ENCODE peak calls at places on chromosomes 11 and 22, in four cellular contexts. T, R, F and A are unnamed samples.

GRCh38 chr11:130553306-130553705 is 104.9 kb downstream of the ADAMTS15 start:
- DNase-seq in T (no peak), R (no peak), F (no peak), A (no peak)

GRCh38 chr11:74860743-74861142 is 88.1 kb downstream of the XRRA1 start:
- DNase-seq in T (no peak), R (no peak), F (no peak), A (no peak)

GRCh38 chr11:86738615-86739014 is 61.7 kb upstream of the PRSS23 start:
- DNase-seq in T (no peak), R (no peak), F (peak; percentile 38), A (no peak)

GRCh38 chr11:117076941-117077659 is 21.1 kb downstream of the SIK3 start:
- DNase-seq in T (peak; percentile 96), R (no peak), F (no peak), A (no peak)

GRCh38 chr11:16936643-16937042 is 77.6 kb downstream of the PLEKHA7 start:
- DNase-seq in T (no peak), R (no peak), F (no peak), A (no peak)

GRCh38 chr11:19561011-19561410 is 151.6 kb upstream of the NAV2 start:
- DNase-seq in T (no peak), R (no peak), F (no peak), A (no peak)

GRCh38 chr11:11531127-11531526 is 90.7 kb downstream of the GALNT18 start:
- DNase-seq in T (no peak), R (no peak), F (no peak), A (no peak)

GRCh38 chr11:69840371-69841169 is 21.4 kb upstream of the FGF3 start:
- DNase-seq in T (no peak), R (no peak), F (no peak), A (no peak)

GRCh38 chr11:15075162-15075526 is 1.8 kb downstream of the CALCB start:
- DNase-seq in T (no peak), R (no peak), F (no peak), A (no peak)

GRCh38 chr11:15072551-15073143 is 746 bp upstream of the CALCB start:
- DNase-seq in T (no peak), R (no peak), F (no peak), A (no peak)

GRCh38 chr11:15071556-15072255 is 1.7 kb upstream of the CALCB start:
- DNase-seq in T (no peak), R (no peak), F (no peak), A (no peak)

GRCh38 chr11:15074206-15075161 is 1.1 kb downstream of the CALCB start:
- DNase-seq in T (peak; percentile 62), R (peak; percentile 73), F (peak; percentile 77), A (peak; percentile 56)

GRCh38 chr11:15073361-15074205 is at the start of gene CALCB:
- DNase-seq in T (no peak), R (no peak), F (no peak), A (no peak)
- TF ChIP-seq TAF1 in T (no peak), R (peak; percentile 43), F (no peak), A (no peak)

GRCh38 chr22:36316419-36316818 is 63.5 kb downstream of the APOL1 start:
- DNase-seq in T (no peak), R (no peak), F (no peak), A (no peak)

GRCh38 chr22:36319595-36320497 is 66.9 kb downstream of the APOL1 start:
- DNase-seq in T (no peak), R (no peak), F (no peak), A (no peak)

GRCh38 chr22:36315325-36315724 is 62.4 kb downstream of the APOL1 start:
- DNase-seq in T (no peak), R (no peak), F (no peak), A (no peak)

GRCh38 chr22:36318442-36318841 is 65.5 kb downstream of the APOL1 start:
- DNase-seq in T (no peak), R (no peak), F (no peak), A (no peak)

DNA sequence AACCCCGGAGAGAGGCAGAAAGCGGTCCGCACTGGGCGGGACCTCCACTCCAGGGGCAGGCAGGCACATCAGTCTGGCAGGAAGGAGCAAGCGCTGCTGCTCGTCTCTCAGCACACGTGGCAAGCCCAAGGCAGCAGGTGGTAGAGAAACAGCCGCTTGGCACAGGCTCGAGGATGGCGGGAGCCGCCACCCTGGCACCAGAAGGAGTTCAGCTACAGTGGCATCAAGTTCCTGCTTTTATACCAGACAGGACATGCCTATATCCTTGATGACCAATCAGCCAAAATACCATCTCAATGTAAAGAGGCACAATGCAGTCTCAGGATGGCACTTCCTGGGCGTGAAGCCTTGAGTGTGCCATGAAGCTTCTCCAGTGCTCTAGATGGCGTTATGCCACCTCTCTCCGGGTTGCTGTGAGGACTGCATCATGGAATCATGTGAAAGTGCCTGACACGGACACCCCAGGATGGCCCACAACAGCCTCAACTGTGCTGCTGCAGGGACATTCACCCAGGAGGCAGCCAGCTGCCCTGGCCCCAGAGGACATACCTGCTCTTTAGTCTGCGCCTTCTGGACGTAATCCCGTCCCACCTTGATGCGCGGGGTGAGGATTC is 64.8 kb downstream of the APOL1 start:
- DNase-seq in T (no peak), R (no peak), F (no peak), A (no peak)
- TF ChIP-seq POLR2A in T (no peak), R (no peak), F (no peak), A (no peak)

DNA sequence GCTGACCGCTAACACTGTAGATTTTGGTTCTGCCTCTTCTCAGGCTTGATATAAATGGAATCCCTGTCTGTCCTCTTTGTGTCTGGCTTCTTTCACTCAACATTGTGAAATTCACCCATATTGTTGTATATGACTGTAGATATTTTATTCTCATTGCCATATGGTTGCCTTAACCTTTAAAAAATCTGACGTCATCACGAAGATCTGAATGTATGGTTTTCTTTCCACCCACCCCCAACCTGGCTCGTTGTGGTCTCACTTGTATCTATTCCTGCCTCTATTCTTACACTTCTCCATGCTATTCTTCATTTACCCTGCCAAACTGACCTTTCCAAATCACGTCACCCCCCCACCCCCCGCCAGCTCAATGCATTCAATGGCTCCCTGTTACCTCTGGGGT is 21.9 kb upstream of the C22orf42 start:
- DNase-seq in T (no peak), R (no peak), F (no peak), A (no peak)
- TF ChIP-seq TAF1 in T (no peak), R (no peak), F (no peak), A (no peak)

GRCh38 chr11:119474682-119475596 is 52.0 kb upstream of the THY1 start:
- DNase-seq in T (peak; percentile 56), R (no peak), F (peak; percentile 80), A (no peak)
- TF ChIP-seq POLR2A in T (no peak), R (no peak), F (no peak), A (no peak)

DNA sequence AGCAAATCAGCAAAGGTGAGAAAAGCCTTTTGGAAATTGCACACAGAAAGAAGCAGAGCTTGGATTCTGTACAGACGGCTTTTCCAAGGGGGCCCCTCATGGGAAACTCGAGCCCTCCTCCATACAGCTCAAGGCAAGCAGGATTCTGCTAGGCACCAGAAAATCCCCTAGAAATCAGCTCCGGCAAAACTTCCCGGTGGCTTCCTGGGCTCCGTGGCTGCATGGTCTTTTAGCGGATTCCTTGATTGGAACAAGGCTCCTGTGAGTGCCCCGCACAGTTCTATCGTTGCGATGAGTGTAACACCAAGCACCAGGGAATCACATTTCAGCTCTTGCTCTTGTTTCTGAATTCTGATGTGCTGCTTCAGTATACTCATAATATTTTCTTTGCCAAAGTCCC is 494.3 kb downstream of the DLG2 start:
- DNase-seq in T (no peak), R (no peak), F (no peak), A (no peak)
- TF ChIP-seq TAF1 in T (no peak), R (no peak), F (no peak), A (no peak)

DNA sequence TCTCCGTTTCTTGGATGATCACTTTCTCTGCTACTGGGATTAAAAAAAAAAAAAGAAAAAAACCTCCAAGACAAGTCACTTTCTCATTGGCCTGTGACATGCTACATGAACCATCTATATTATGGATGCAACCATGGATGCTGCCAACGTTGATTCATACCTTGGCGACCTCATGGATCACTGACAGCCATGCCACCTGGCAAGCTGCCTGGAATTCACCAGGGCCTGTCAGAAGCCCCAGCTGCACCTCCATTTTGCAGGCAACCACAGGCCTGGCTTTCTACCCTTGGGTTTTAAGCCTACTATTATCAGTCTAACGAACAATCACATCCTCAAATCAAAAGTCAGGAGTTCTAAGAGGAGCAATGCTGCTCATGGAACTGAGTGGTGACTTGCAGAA is 47.9 kb upstream of the CADM1 start:
- DNase-seq in T (no peak), R (no peak), F (no peak), A (no peak)
- TF ChIP-seq POLR2A in T (no peak), R (no peak), F (no peak), A (no peak)

GRCh38 chr11:2512431-2513407 is 67.9 kb downstream of the KCNQ1 start:
- DNase-seq in T (no peak), R (no peak), F (no peak), A (peak; percentile 21)

GRCh38 chr11:2509481-2510001 is 64.7 kb downstream of the KCNQ1 start:
- DNase-seq in T (no peak), R (no peak), F (no peak), A (no peak)

GRCh38 chr11:2510626-2511402 is 66.0 kb downstream of the KCNQ1 start:
- DNase-seq in T (no peak), R (no peak), F (no peak), A (peak; percentile 16)

GRCh38 chr11:2513441-2513840 is 68.6 kb downstream of the KCNQ1 start:
- DNase-seq in T (no peak), R (no peak), F (no peak), A (peak; percentile 4)

DNA sequence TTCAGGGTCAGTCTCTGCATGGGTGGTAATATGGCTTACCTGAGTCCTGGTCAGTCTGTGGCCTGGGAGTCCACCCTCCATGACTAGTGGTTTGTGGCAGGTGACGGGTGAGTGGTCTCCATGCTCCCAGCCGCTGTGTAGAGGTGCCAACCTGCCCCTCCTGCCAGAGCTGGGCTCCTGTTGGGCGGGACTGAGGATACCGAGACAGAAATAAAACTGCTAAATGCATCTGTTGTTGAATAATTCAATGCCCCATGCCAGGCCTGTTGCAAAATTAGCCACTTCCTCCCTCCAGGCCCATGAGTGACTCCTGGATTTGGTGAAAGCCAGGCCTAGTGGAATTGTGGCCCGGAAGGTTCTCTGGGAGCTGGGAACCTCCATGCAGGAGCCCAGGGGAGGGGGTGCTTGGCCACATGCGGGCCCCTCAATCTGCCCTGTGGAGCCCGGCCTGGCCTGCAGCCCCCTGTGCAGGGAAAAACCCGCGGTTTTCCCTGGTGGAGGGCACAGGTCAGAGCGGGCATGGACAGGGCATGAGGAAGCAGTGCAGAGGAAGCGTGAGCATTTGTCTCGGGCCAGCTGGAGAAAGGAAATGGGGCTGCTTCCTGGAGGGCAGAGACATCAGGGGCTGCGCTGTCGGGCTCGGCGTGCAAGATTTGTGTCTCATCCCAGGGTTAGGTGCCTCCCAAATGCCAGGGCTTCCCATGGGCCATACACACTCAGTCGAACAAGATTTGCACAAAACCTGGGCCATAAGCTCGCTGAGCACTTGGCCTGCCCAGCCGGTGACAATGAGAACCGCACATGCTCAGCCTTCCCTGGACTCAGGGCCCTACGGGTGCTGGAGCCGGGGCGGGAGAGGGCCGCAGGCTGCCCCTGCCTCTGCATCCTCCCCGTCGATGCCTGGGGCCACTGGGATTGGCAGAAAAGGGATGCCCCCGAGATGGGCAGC is 66.9 kb downstream of the KCNQ1 start:
- DNase-seq in T (no peak), R (no peak), F (no peak), A (peak; percentile 15)
- TF ChIP-seq TAF1 in T (no peak), R (no peak), F (no peak), A (no peak)

DNA sequence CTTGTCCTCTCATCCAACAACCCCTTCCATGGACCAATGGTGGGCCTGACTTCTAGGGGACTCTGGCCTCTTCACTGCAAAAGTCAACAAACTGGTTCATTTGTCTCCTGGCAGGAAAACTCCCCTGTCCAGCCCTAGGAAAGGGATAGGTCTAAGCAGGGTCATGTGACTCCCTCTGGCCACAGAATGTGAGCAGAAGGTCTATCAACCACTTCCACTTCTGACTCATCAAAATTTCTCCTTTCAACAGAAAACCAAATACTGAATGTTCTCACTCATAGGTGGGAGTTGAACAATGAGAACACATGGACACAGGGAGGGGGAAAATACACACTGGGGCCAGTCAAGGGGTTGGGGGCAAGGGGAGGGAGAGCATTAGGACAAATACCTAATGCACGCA is 1.3 kb upstream of the ISX start:
- DNase-seq in T (peak; percentile 83), R (no peak), F (peak; percentile 76), A (peak; percentile 30)
- TF ChIP-seq POLR2A in T (no peak), R (no peak), F (no peak), A (peak; percentile 44)